ENCODE peak calls at places on chromosomes 16 and 17, in eight cellular contexts. One of them, this sample, is unnamed.

GRCh38 chr17:1110844-1111598 is 68.8 kb downstream of the ABR start:
- DNase-seq in esophagus squamous epithelium: no peak
- DNase-seq in uterus: peak
- DNase-seq in AG09309: peak
- DNase-seq in PC-3: peak
- DNase-seq in epithelial cell of esophagus: peak
- DNase-seq in stomach: no peak
- DNase-seq in aorta: peak
- DNase-seq in this sample: no peak

GRCh38 chr16:4505356-4506153 is 29.4 kb downstream of the HMOX2 start:
- DNase-seq in esophagus squamous epithelium: no peak
- DNase-seq in uterus: no peak
- DNase-seq in AG09309: no peak
- DNase-seq in PC-3: no peak
- DNase-seq in epithelial cell of esophagus: peak
- DNase-seq in stomach: peak
- DNase-seq in aorta: peak
- DNase-seq in this sample: peak

GRCh38 chr16:1920727-1921155 is 2.5 kb upstream of the HS3ST6 start:
- DNase-seq in esophagus squamous epithelium: no peak
- DNase-seq in uterus: no peak
- DNase-seq in AG09309: no peak
- DNase-seq in PC-3: peak
- DNase-seq in epithelial cell of esophagus: no peak
- DNase-seq in stomach: peak
- DNase-seq in aorta: no peak
- DNase-seq in this sample: no peak

GRCh38 chr17:58352843-58353719 is 1.1 kb upstream of the SUPT4H1 start:
- DNase-seq in esophagus squamous epithelium: no peak
- DNase-seq in uterus: no peak
- DNase-seq in AG09309: no peak
- DNase-seq in PC-3: peak
- DNase-seq in epithelial cell of esophagus: peak
- DNase-seq in stomach: no peak
- DNase-seq in aorta: peak
- DNase-seq in this sample: no peak

GRCh38 chr17:74274060-74274702 is at the start of gene DNAI2:
- DNase-seq in esophagus squamous epithelium: no peak
- DNase-seq in uterus: no peak
- DNase-seq in AG09309: no peak
- DNase-seq in PC-3: no peak
- DNase-seq in epithelial cell of esophagus: no peak
- DNase-seq in stomach: no peak
- DNase-seq in aorta: peak
- DNase-seq in this sample: no peak

GRCh38 chr17:36675250-36675649 is 73.9 kb downstream of the MRM1 start:
- DNase-seq in esophagus squamous epithelium: no peak
- DNase-seq in uterus: no peak
- DNase-seq in AG09309: no peak
- DNase-seq in PC-3: no peak
- DNase-seq in epithelial cell of esophagus: no peak
- DNase-seq in stomach: no peak
- DNase-seq in aorta: no peak
- DNase-seq in this sample: peak

GRCh38 chr16:81697886-81698635 is 81.0 kb upstream of the PLCG2 start:
- DNase-seq in esophagus squamous epithelium: no peak
- DNase-seq in uterus: peak
- DNase-seq in AG09309: no peak
- DNase-seq in PC-3: no peak
- DNase-seq in epithelial cell of esophagus: no peak
- DNase-seq in stomach: no peak
- DNase-seq in aorta: peak
- DNase-seq in this sample: no peak

GRCh38 chr17:82737981-82738877 is 2.8 kb downstream of the FN3K start:
- DNase-seq in esophagus squamous epithelium: no peak
- DNase-seq in uterus: peak
- DNase-seq in AG09309: no peak
- DNase-seq in PC-3: no peak
- DNase-seq in epithelial cell of esophagus: no peak
- DNase-seq in stomach: peak
- DNase-seq in aorta: no peak
- DNase-seq in this sample: no peak

GRCh38 chr16:21190599-21190998 is 20.8 kb downstream of the ZP2 start:
- DNase-seq in esophagus squamous epithelium: no peak
- DNase-seq in uterus: no peak
- DNase-seq in AG09309: peak
- DNase-seq in PC-3: no peak
- DNase-seq in epithelial cell of esophagus: no peak
- DNase-seq in stomach: no peak
- DNase-seq in aorta: no peak
- DNase-seq in this sample: no peak

GRCh38 chr16:73778872-73779271 is 517.7 kb upstream of the PSMD7 start:
- DNase-seq in esophagus squamous epithelium: no peak
- DNase-seq in uterus: no peak
- DNase-seq in AG09309: no peak
- DNase-seq in PC-3: no peak
- DNase-seq in epithelial cell of esophagus: no peak
- DNase-seq in stomach: no peak
- DNase-seq in aorta: no peak
- DNase-seq in this sample: no peak

GRCh38 chr17:32461853-32462617 is 17.7 kb downstream of the PSMD11 start:
- DNase-seq in esophagus squamous epithelium: no peak
- DNase-seq in uterus: peak
- DNase-seq in AG09309: no peak
- DNase-seq in PC-3: peak
- DNase-seq in epithelial cell of esophagus: peak
- DNase-seq in stomach: peak
- DNase-seq in aorta: no peak
- DNase-seq in this sample: peak

GRCh38 chr17:41794603-41794975 is 8.1 kb upstream of the JUP start:
- DNase-seq in esophagus squamous epithelium: no peak
- DNase-seq in uterus: no peak
- DNase-seq in AG09309: no peak
- DNase-seq in PC-3: no peak
- DNase-seq in epithelial cell of esophagus: no peak
- DNase-seq in stomach: no peak
- DNase-seq in aorta: no peak
- DNase-seq in this sample: no peak

GRCh38 chr17:70434536-70435490 is 265.5 kb downstream of the KCNJ2 start:
- DNase-seq in esophagus squamous epithelium: no peak
- DNase-seq in uterus: no peak
- DNase-seq in AG09309: no peak
- DNase-seq in PC-3: no peak
- DNase-seq in epithelial cell of esophagus: no peak
- DNase-seq in stomach: no peak
- DNase-seq in aorta: no peak
- DNase-seq in this sample: no peak

GRCh38 chr17:10127819-10128375 is 70.5 kb downstream of the GAS7 start:
- DNase-seq in esophagus squamous epithelium: no peak
- DNase-seq in uterus: peak
- DNase-seq in AG09309: peak
- DNase-seq in PC-3: no peak
- DNase-seq in epithelial cell of esophagus: no peak
- DNase-seq in stomach: peak
- DNase-seq in aorta: peak
- DNase-seq in this sample: peak

GRCh38 chr16:55277536-55277935 is 46.5 kb upstream of the IRX6 start:
- DNase-seq in esophagus squamous epithelium: no peak
- DNase-seq in uterus: no peak
- DNase-seq in AG09309: no peak
- DNase-seq in PC-3: no peak
- DNase-seq in epithelial cell of esophagus: peak
- DNase-seq in stomach: no peak
- DNase-seq in aorta: no peak
- DNase-seq in this sample: no peak

GRCh38 chr17:29393451-29393850 is 3.3 kb downstream of the TAOK1 start:
- DNase-seq in esophagus squamous epithelium: no peak
- DNase-seq in uterus: no peak
- DNase-seq in AG09309: no peak
- DNase-seq in PC-3: no peak
- DNase-seq in epithelial cell of esophagus: peak
- DNase-seq in stomach: no peak
- DNase-seq in aorta: no peak
- DNase-seq in this sample: no peak
- H3K4me3 ChIP-seq in esophagus squamous epithelium: no peak
- H3K4me3 ChIP-seq in uterus: no peak
- H3K4me3 ChIP-seq in AG09309: no peak
- H3K4me3 ChIP-seq in PC-3: peak
- H3K4me3 ChIP-seq in epithelial cell of esophagus: no peak
- H3K4me3 ChIP-seq in stomach: no peak
- H3K4me3 ChIP-seq in aorta: no peak
- H3K4me3 ChIP-seq in this sample: no peak

GRCh38 chr16:11634307-11634706 is 33.9 kb upstream of the SNN start:
- DNase-seq in esophagus squamous epithelium: no peak
- DNase-seq in uterus: no peak
- DNase-seq in AG09309: no peak
- DNase-seq in PC-3: no peak
- DNase-seq in epithelial cell of esophagus: no peak
- DNase-seq in stomach: no peak
- DNase-seq in aorta: no peak
- DNase-seq in this sample: no peak

GRCh38 chr16:11636172-11636721 is 32.0 kb upstream of the SNN start:
- DNase-seq in esophagus squamous epithelium: no peak
- DNase-seq in uterus: no peak
- DNase-seq in AG09309: no peak
- DNase-seq in PC-3: peak
- DNase-seq in epithelial cell of esophagus: peak
- DNase-seq in stomach: peak
- DNase-seq in aorta: no peak
- DNase-seq in this sample: no peak

GRCh38 chr16:11635127-11635652 is 33.1 kb upstream of the SNN start:
- DNase-seq in esophagus squamous epithelium: no peak
- DNase-seq in uterus: no peak
- DNase-seq in AG09309: no peak
- DNase-seq in PC-3: no peak
- DNase-seq in epithelial cell of esophagus: no peak
- DNase-seq in stomach: peak
- DNase-seq in aorta: no peak
- DNase-seq in this sample: no peak

GRCh38 chr16:11637320-11637719 is 30.9 kb upstream of the SNN start:
- DNase-seq in esophagus squamous epithelium: no peak
- DNase-seq in uterus: no peak
- DNase-seq in AG09309: no peak
- DNase-seq in PC-3: no peak
- DNase-seq in epithelial cell of esophagus: no peak
- DNase-seq in stomach: no peak
- DNase-seq in aorta: no peak
- DNase-seq in this sample: no peak

DNA sequence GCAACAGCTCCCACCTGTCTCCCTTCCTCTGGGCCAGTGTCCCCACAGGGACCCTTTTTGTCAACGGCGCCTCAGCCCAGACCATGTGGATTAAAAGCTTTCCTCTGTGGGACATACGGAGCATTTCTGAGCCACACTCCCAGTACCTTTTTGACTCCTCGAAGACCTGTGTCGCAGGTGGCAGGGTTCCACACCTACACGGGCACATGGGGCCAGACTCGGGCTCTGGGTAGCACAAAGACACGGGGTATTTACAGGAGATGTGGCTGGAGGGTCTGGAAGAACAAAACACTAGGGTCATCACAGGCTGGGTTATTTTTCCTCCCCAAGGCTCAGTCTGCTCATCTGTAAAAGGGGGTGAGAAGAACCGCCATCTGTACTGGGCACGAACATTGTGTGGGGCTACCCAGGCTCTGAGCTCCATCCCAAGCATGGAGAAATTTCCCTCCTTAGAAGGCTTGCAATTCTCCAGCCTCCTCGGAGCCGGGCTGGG is 32.5 kb upstream of the SNN start:
- DNase-seq in esophagus squamous epithelium: no peak
- DNase-seq in uterus: no peak
- DNase-seq in AG09309: no peak
- DNase-seq in PC-3: no peak
- DNase-seq in epithelial cell of esophagus: no peak
- DNase-seq in stomach: no peak
- DNase-seq in aorta: no peak
- DNase-seq in this sample: no peak
- H3K4me3 ChIP-seq in esophagus squamous epithelium: peak
- H3K4me3 ChIP-seq in uterus: no peak
- H3K4me3 ChIP-seq in AG09309: no peak
- H3K4me3 ChIP-seq in PC-3: no peak
- H3K4me3 ChIP-seq in epithelial cell of esophagus: peak
- H3K4me3 ChIP-seq in stomach: no peak
- H3K4me3 ChIP-seq in aorta: no peak
- H3K4me3 ChIP-seq in this sample: no peak

DNA sequence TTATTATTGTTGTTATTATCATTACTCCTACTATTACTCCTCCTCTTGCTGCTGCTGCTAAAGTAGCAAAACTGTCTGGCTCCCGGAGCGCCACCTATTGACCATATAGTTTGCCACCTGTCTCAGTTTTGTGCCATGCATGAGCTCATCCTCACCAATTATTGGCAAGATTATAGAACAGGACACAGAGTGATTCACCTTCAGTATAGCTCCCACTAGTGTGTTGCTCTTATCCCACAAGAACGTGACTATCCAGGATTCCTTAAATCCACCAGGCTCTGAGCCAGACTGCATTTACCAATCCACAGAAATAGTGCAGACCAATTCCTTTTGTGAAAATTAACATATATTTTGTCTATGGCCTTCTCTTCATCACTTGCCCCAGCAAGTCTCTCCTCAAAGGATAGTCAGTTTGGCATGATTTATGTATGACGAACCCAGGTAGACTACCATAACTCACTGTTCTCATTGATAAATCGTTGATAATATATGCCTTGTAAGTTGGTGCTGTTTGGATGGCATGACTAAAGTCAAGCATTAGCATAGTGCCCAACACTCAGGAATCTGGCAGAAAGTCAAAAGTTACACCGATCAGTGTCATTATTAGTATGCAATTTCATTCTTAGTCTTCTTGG is 405.5 kb upstream of the HSBP1 start:
- DNase-seq in esophagus squamous epithelium: no peak
- DNase-seq in uterus: no peak
- DNase-seq in AG09309: no peak
- DNase-seq in PC-3: no peak
- DNase-seq in epithelial cell of esophagus: peak
- DNase-seq in stomach: no peak
- DNase-seq in aorta: no peak
- DNase-seq in this sample: no peak
- H3K4me3 ChIP-seq in esophagus squamous epithelium: no peak
- H3K4me3 ChIP-seq in uterus: no peak
- H3K4me3 ChIP-seq in AG09309: no peak
- H3K4me3 ChIP-seq in PC-3: no peak
- H3K4me3 ChIP-seq in epithelial cell of esophagus: no peak
- H3K4me3 ChIP-seq in stomach: no peak
- H3K4me3 ChIP-seq in aorta: no peak
- H3K4me3 ChIP-seq in this sample: no peak

GRCh38 chr17:76449126-76449525 is 3.8 kb downstream of the UBE2O start:
- DNase-seq in esophagus squamous epithelium: no peak
- DNase-seq in uterus: no peak
- DNase-seq in AG09309: no peak
- DNase-seq in PC-3: no peak
- DNase-seq in epithelial cell of esophagus: no peak
- DNase-seq in stomach: no peak
- DNase-seq in aorta: peak
- DNase-seq in this sample: no peak
- H3K4me3 ChIP-seq in esophagus squamous epithelium: no peak
- H3K4me3 ChIP-seq in uterus: no peak
- H3K4me3 ChIP-seq in AG09309: no peak
- H3K4me3 ChIP-seq in PC-3: no peak
- H3K4me3 ChIP-seq in epithelial cell of esophagus: no peak
- H3K4me3 ChIP-seq in stomach: no peak
- H3K4me3 ChIP-seq in aorta: no peak
- H3K4me3 ChIP-seq in this sample: no peak